ENCODE peak calls at places on chromosomes 2 and 18, in four cellular contexts. One of them, this sample, is unnamed.

GRCh38 chr18:34543356-34543755 is 166.7 kb upstream of the DTNA start:
- DNase-seq in choroid plexus epithelial cell: no peak
- DNase-seq in uterus: no peak
- DNase-seq in PC-9: no peak
- DNase-seq in this sample: no peak

GRCh38 chr18:48829443-48830149 is 121.2 kb downstream of the SMAD7 start:
- DNase-seq in choroid plexus epithelial cell: no peak
- DNase-seq in uterus: peak
- DNase-seq in PC-9: no peak
- DNase-seq in this sample: no peak

GRCh38 chr2:234107861-234108260 is 57.4 kb downstream of the SPP2 start:
- DNase-seq in choroid plexus epithelial cell: no peak
- DNase-seq in uterus: no peak
- DNase-seq in PC-9: no peak
- DNase-seq in this sample: no peak

GRCh38 chr2:47310801-47311560 is 92.0 kb upstream of the MSH2 start:
- DNase-seq in choroid plexus epithelial cell: no peak
- DNase-seq in uterus: no peak
- DNase-seq in PC-9: peak
- DNase-seq in this sample: no peak

GRCh38 chr2:42847596-42848151 is 55.3 kb upstream of the HAAO start:
- DNase-seq in choroid plexus epithelial cell: no peak
- DNase-seq in uterus: peak
- DNase-seq in PC-9: no peak
- DNase-seq in this sample: no peak

GRCh38 chr2:181203412-181203811 is 223.0 kb downstream of the UBE2E3 start:
- DNase-seq in choroid plexus epithelial cell: peak
- DNase-seq in uterus: no peak
- DNase-seq in PC-9: peak
- DNase-seq in this sample: peak

GRCh38 chr2:128632491-128632780 is 313.8 kb upstream of the HS6ST1 start:
- DNase-seq in choroid plexus epithelial cell: no peak
- DNase-seq in uterus: no peak
- DNase-seq in PC-9: no peak
- DNase-seq in this sample: no peak

GRCh38 chr2:160321025-160321424 is 121.0 kb upstream of the ITGB6 start:
- DNase-seq in choroid plexus epithelial cell: no peak
- DNase-seq in uterus: no peak
- DNase-seq in PC-9: no peak
- DNase-seq in this sample: no peak

GRCh38 chr2:160463245-160463644 is 30.4 kb downstream of the RBMS1 start:
- DNase-seq in choroid plexus epithelial cell: no peak
- DNase-seq in uterus: no peak
- DNase-seq in PC-9: no peak
- DNase-seq in this sample: no peak

GRCh38 chr18:77207540-77207939 is 42.1 kb upstream of the GALR1 start:
- DNase-seq in choroid plexus epithelial cell: peak
- DNase-seq in uterus: peak
- DNase-seq in PC-9: no peak
- DNase-seq in this sample: peak

GRCh38 chr2:74548919-74549684 is 4.6 kb downstream of the LOXL3 start:
- DNase-seq in choroid plexus epithelial cell: no peak
- DNase-seq in uterus: peak
- DNase-seq in PC-9: peak
- DNase-seq in this sample: no peak

GRCh38 chr2:84388133-84388532 is 70.9 kb downstream of the SUCLG1 start:
- DNase-seq in choroid plexus epithelial cell: no peak
- DNase-seq in uterus: no peak
- DNase-seq in PC-9: no peak
- DNase-seq in this sample: no peak

GRCh38 chr2:228590681-228591080 is 409.2 kb upstream of the SPHKAP start:
- DNase-seq in choroid plexus epithelial cell: no peak
- DNase-seq in uterus: no peak
- DNase-seq in PC-9: no peak
- DNase-seq in this sample: no peak

GRCh38 chr2:239081046-239081445 is 233.2 kb downstream of the TWIST2 start:
- DNase-seq in choroid plexus epithelial cell: no peak
- DNase-seq in uterus: no peak
- DNase-seq in PC-9: no peak
- DNase-seq in this sample: no peak

GRCh38 chr2:219045937-219046550 is 4.7 kb upstream of the CFAP65 start:
- DNase-seq in choroid plexus epithelial cell: peak
- DNase-seq in uterus: no peak
- DNase-seq in PC-9: no peak
- DNase-seq in this sample: no peak

GRCh38 chr2:29921560-29921915 is at the start of gene ALK:
- DNase-seq in choroid plexus epithelial cell: peak
- DNase-seq in uterus: peak
- DNase-seq in PC-9: no peak
- DNase-seq in this sample: no peak

GRCh38 chr2:105919191-105919811 is 174.6 kb downstream of the NCK2 start:
- DNase-seq in choroid plexus epithelial cell: no peak
- DNase-seq in uterus: no peak
- DNase-seq in PC-9: peak
- DNase-seq in this sample: no peak

GRCh38 chr2:97737421-97738235 is 24.3 kb downstream of the ZAP70 start:
- DNase-seq in choroid plexus epithelial cell: no peak
- DNase-seq in uterus: no peak
- DNase-seq in PC-9: no peak
- DNase-seq in this sample: no peak

GRCh38 chr2:74843371-74844298 is 9.7 kb downstream of the HK2 start:
- DNase-seq in choroid plexus epithelial cell: peak
- DNase-seq in uterus: no peak
- DNase-seq in PC-9: peak
- DNase-seq in this sample: no peak

GRCh38 chr2:226999676-227000075 is 163.8 kb downstream of the RHBDD1 start:
- DNase-seq in choroid plexus epithelial cell: peak
- DNase-seq in uterus: no peak
- DNase-seq in PC-9: no peak
- DNase-seq in this sample: no peak

GRCh38 chr2:95297088-95297487 is at the start of gene KCNIP3:
- DNase-seq in choroid plexus epithelial cell: no peak
- DNase-seq in uterus: no peak
- DNase-seq in PC-9: no peak
- DNase-seq in this sample: no peak

GRCh38 chr18:38318416-38318815 is 752.8 kb upstream of the CELF4 start:
- DNase-seq in choroid plexus epithelial cell: no peak
- DNase-seq in uterus: no peak
- DNase-seq in PC-9: no peak
- DNase-seq in this sample: no peak

DNA sequence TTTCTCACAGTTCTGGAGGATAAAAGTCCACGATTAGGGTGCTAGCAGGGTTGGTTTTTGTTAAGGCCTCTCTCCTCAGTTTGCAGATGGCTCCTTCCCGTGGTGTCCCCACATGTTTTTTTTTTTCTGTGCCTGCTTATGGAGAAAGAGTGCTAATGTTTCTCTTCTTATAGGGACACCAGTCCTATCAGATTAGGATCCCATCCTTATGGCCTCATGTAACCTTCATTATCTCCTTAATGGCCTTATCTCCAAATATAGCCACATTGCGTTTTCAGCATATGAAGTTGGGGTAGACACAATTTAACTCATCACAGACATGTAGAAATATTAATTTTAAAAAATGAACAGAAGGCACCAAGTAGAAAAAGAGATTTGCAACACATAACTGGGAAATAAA is 755.7 kb upstream of the CELF4 start:
- DNase-seq in choroid plexus epithelial cell: no peak
- DNase-seq in uterus: no peak
- DNase-seq in PC-9: no peak
- DNase-seq in this sample: no peak
- H3K4me3 ChIP-seq in choroid plexus epithelial cell: no peak
- H3K4me3 ChIP-seq in uterus: no peak
- H3K4me3 ChIP-seq in PC-9: no peak
- H3K4me3 ChIP-seq in this sample: no peak

DNA sequence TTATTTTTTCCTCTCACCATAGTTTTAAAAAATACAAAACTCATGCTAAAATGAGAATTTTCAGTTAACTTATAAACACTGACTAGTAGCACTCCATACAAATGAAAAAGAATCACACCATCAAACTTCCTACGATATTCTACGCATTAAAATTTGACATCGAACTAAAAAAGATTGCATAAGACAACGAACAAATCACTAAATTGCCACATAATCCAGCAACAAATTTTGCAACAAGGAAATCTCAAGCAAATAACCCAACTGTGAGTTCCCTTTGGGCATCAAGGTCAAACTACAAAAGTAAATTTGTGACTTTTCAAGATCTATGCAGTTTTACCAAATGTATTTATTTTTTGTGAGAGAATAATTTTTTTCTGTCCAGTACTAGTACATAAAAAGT is 1.5 kb downstream of the MAP3K2 start:
- DNase-seq in choroid plexus epithelial cell: no peak
- DNase-seq in uterus: no peak
- DNase-seq in PC-9: peak
- DNase-seq in this sample: no peak
- H3K4me3 ChIP-seq in choroid plexus epithelial cell: peak
- H3K4me3 ChIP-seq in uterus: peak
- H3K4me3 ChIP-seq in PC-9: peak
- H3K4me3 ChIP-seq in this sample: peak

GRCh38 chr18:304887-305529 is 37.2 kb upstream of the THOC1 start:
- DNase-seq in choroid plexus epithelial cell: no peak
- DNase-seq in uterus: no peak
- DNase-seq in PC-9: no peak
- DNase-seq in this sample: no peak
- H3K4me3 ChIP-seq in choroid plexus epithelial cell: no peak
- H3K4me3 ChIP-seq in uterus: no peak
- H3K4me3 ChIP-seq in PC-9: no peak
- H3K4me3 ChIP-seq in this sample: no peak

DNA sequence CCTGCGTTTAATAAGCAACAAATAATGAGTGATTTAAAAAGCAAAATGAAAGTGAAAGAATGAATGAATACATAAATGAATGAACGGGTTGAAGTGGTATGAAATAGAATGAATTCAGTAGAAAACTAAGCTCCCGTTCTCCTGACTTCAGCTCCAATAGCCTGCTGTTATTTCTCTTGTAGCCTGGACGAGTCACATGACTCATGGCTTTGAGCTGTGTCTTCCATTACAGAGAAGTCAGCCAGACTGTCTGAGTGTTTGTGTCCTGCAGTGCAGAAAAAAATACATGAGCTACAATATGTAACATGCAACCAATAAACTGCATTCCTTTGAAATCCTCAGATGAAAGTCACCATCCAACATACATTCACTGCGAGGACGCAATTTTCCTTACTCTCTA is 21.2 kb downstream of the SCG2 start:
- DNase-seq in choroid plexus epithelial cell: peak
- DNase-seq in uterus: no peak
- DNase-seq in PC-9: no peak
- DNase-seq in this sample: no peak
- H3K4me3 ChIP-seq in choroid plexus epithelial cell: no peak
- H3K4me3 ChIP-seq in uterus: no peak
- H3K4me3 ChIP-seq in PC-9: no peak
- H3K4me3 ChIP-seq in this sample: no peak

GRCh38 chr2:214057986-214058385 is 352.9 kb upstream of the VWC2L start:
- DNase-seq in choroid plexus epithelial cell: no peak
- DNase-seq in uterus: no peak
- DNase-seq in PC-9: no peak
- DNase-seq in this sample: no peak
- H3K4me3 ChIP-seq in choroid plexus epithelial cell: no peak
- H3K4me3 ChIP-seq in uterus: no peak
- H3K4me3 ChIP-seq in PC-9: no peak
- H3K4me3 ChIP-seq in this sample: no peak